ENCODE peak calls at places on chromosomes 1 and 21, in four cellular contexts. I is GM10248; P is activated T-helper 1 cell treated with anti-CD3 and anti-CD28 coated beads, Interleukin-2, amount 50 U/mL, for 16 hours; G is neural crest cell. W is an unnamed sample.

GRCh38 chr1:157153743-157154142 is 15.5 kb upstream of the ETV3 start:
- DNase-seq in P (no peak), I (no peak), G (no peak), W (no peak)

GRCh38 chr21:37757631-37758376 is 158.5 kb downstream of the KCNJ6 start:
- DNase-seq in P (no peak), G (no peak), I (no peak), W (no peak)

GRCh38 chr1:156502749-156503671 is 2.4 kb upstream of the MEF2D start:
- DNase-seq in G (no peak), I (no peak), P (no peak), W (peak)

GRCh38 chr1:180588121-180588520 is 29.4 kb downstream of the OVAAL start:
- DNase-seq in I (no peak), P (no peak), G (no peak), W (no peak)

GRCh38 chr1:84834419-84835064 is 58.5 kb downstream of the LPAR3 start:
- DNase-seq in I (no peak), P (no peak), G (no peak), W (peak)

GRCh38 chr1:47951545-47952235 is 45.5 kb downstream of the TRABD2B start:
- DNase-seq in P (no peak), I (no peak), G (no peak), W (no peak)

GRCh38 chr21:27070881-27071670 is 104.2 kb upstream of the ADAMTS5 start:
- DNase-seq in P (no peak), I (no peak), G (no peak), W (no peak)

GRCh38 chr1:174051956-174052355 is 29.8 kb upstream of the RC3H1 start:
- DNase-seq in G (peak), P (no peak), I (no peak), W (no peak)

GRCh38 chr1:166952002-166952746 is 23.2 kb downstream of the ILDR2 start:
- DNase-seq in G (no peak), I (no peak), P (no peak), W (no peak)

GRCh38 chr1:84255586-84255985 is 45.9 kb upstream of the SAMD13 start:
- DNase-seq in P (no peak), I (no peak), G (no peak), W (no peak)

GRCh38 chr1:153933955-153934354 is 11.2 kb upstream of the GATAD2B start:
- DNase-seq in G (no peak), I (no peak), P (no peak), W (no peak)

GRCh38 chr1:21741206-21741605 is 41.7 kb downstream of the USP48 start:
- DNase-seq in I (no peak), P (no peak), G (no peak), W (no peak)

GRCh38 chr1:21307663-21308062 is 17.4 kb upstream of the ECE1 start:
- DNase-seq in I (no peak), P (no peak), G (no peak), W (no peak)

GRCh38 chr21:33230518-33231324 is 983 bp downstream of the IFNAR2 start:
- DNase-seq in P (no peak), I (no peak), G (peak), W (peak)

GRCh38 chr1:115838805-115839705 is 1.9 kb downstream of the NHLH2 start:
- DNase-seq in P (no peak), G (peak), I (peak), W (no peak)

GRCh38 chr21:28714795-28715464 is 277.7 kb downstream of the LTN1 start:
- DNase-seq in I (no peak), P (no peak), G (no peak), W (no peak)

GRCh38 chr1:234616644-234617043 is 6.7 kb upstream of the IRF2BP2 start:
- DNase-seq in I (no peak), P (no peak), G (no peak), W (no peak)

GRCh38 chr21:25281134-25281533 is 326.1 kb downstream of the MRPL39 start:
- DNase-seq in I (no peak), G (no peak), P (no peak), W (no peak)

W was measured in dermis microvascular lymphatic vessel endothelial cell.